ENCODE peak calls at places on chromosomes 11 and 22, in eight cellular contexts. H is tibial nerve, P is tibial artery, Z is kidney epithelial cell, Y is GM20000, O is mesothelial cell of epicardium, G is endothelial cell, F is prostate gland. T is an unnamed sample.

GRCh38 chr11:121563003-121563402 is 110.2 kb upstream of the SORL1-AS1 start:
- DNase-seq in O (no peak), Y (no peak), G (no peak), Z (no peak), F (no peak), P (no peak), H (no peak), T (no peak)

GRCh38 chr11:65058012-65058411 is 341 bp downstream of the NAALADL1 start:
- DNase-seq in Y (no peak), G (no peak), Z (no peak), P (no peak), H (no peak), O (no peak), F (no peak), T (no peak)

GRCh38 chr11:41003339-41003992 is 456.0 kb downstream of the LRRC4C start:
- DNase-seq in H (no peak), Y (no peak), O (no peak), P (no peak), F (no peak), Z (no peak), G (no peak), T (no peak)

GRCh38 chr11:116073854-116074837 is 569.9 kb upstream of the CADM1 start:
- DNase-seq in Z (peak), F (no peak), P (no peak), O (no peak), Y (peak), H (no peak), G (no peak), T (no peak)

GRCh38 chr11:75563501-75563977 is 1.5 kb downstream of the SERPINH1 start:
- DNase-seq in F (no peak), Y (no peak), H (no peak), P (no peak), G (no peak), O (no peak), Z (no peak), T (no peak)

GRCh38 chr11:83284501-83285051 is 1.6 kb downstream of the CCDC90B start:
- DNase-seq in Z (no peak), O (no peak), G (no peak), H (no peak), Y (no peak), P (no peak), F (no peak), T (no peak)

GRCh38 chr11:134999490-135000066 is 587.5 kb upstream of the B3GAT1 start:
- DNase-seq in H (no peak), O (no peak), Z (no peak), F (no peak), G (no peak), Y (no peak), P (no peak), T (no peak)

GRCh38 chr11:128632151-128632791 is 44.9 kb upstream of the ETS1 start:
- DNase-seq in O (no peak), H (no peak), Y (peak), Z (no peak), F (no peak), G (peak), P (no peak), T (no peak)

GRCh38 chr22:23523746-23524145 is 56.3 kb downstream of the IGLL1 start:
- DNase-seq in Y (no peak), Z (no peak), O (no peak), G (no peak), H (no peak), F (no peak), P (no peak), T (no peak)

GRCh38 chr11:25924586-25924985 is 407.3 kb upstream of the ANO3 start:
- DNase-seq in Y (no peak), O (no peak), G (no peak), F (no peak), P (no peak), H (no peak), Z (no peak), T (no peak)

GRCh38 chr11:61267437-61267841 is 26.5 kb downstream of the PGA5 start:
- DNase-seq in Y (no peak), O (no peak), G (no peak), P (no peak), Z (no peak), H (no peak), F (no peak), T (no peak)

GRCh38 chr11:86046111-86046510 is 22.8 kb downstream of the PICALM start:
- DNase-seq in F (no peak), Y (no peak), O (no peak), P (no peak), H (no peak), Z (no peak), G (no peak), T (no peak)

GRCh38 chr11:33296695-33297094 is 39.5 kb downstream of the HIPK3 start:
- DNase-seq in H (no peak), Z (no peak), G (no peak), P (no peak), F (no peak), Y (no peak), O (no peak), T (no peak)

GRCh38 chr11:103736986-103737622 is 299.3 kb upstream of the DDI1 start:
- DNase-seq in G (no peak), O (no peak), Y (no peak), H (no peak), P (peak), F (no peak), Z (no peak), T (no peak)

GRCh38 chr22:36552300-36552699 is 23.3 kb upstream of the EIF3D start:
- DNase-seq in P (no peak), H (no peak), Z (no peak), F (no peak), O (no peak), Y (peak), G (no peak), T (no peak)

GRCh38 chr11:67083786-67084366 is 27.2 kb downstream of the RHOD start:
- DNase-seq in G (no peak), H (no peak), Y (no peak), O (no peak), Z (no peak), P (no peak), F (no peak), T (no peak)

DNA sequence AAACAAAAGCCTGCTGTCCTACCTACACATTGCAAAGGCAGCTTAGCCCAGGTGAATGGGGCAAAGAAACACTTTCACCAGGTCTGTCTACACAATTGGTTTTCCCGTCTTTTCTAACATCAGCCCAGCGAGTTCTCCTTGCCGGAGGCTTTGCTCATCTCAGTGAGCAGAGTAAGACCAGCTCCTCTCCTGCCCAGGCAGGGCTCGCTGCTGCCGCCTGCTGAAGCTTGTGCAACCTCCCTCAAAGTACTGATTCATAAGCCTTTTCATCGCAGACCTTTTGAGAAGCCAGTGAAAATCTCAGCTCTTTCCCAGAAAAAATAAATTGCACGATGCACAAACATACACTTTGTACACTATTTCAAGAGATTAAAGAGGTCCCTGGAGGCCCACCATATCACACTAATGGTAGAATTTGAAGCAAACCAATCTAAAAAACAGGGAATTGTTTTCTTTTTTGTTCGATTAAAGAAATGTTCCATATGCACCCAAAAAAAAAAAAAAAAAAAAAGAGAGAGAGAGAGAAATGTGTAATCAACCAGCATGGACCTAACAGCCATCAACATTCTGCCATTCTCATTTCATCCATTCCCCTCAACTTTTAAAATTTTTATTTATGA is 328.1 kb upstream of the MPPED2 start:
- DNase-seq in F (peak), Z (peak), O (peak), H (no peak), G (peak), P (peak), Y (peak), T (no peak)
- TF ChIP-seq CTCF in F (no peak), Z (peak), O (no peak), H (peak), G (no peak), P (peak), Y (peak), T (no peak)

GRCh38 chr11:130068986-130069683 is 559 bp upstream of the APLP2 start:
- DNase-seq in Z (peak), P (peak), Y (no peak), G (peak), O (peak), F (peak), H (peak), T (no peak)
- TF ChIP-seq CTCF in Z (no peak), P (no peak), Y (no peak), G (no peak), O (no peak), F (no peak), H (peak), T (no peak)

GRCh38 chr11:130315354-130315970 is 745 bp upstream of the ZBTB44 start:
- DNase-seq in F (peak), G (peak), H (no peak), Y (peak), Z (no peak), P (no peak), O (no peak), T (peak)
- TF ChIP-seq CTCF in F (no peak), G (no peak), H (no peak), Y (peak), Z (peak), P (no peak), O (no peak), T (no peak)

GRCh38 chr22:41827671-41828070 is 5.2 kb upstream of the SREBF2 start:
- DNase-seq in O (no peak), H (no peak), Y (no peak), P (no peak), F (no peak), G (no peak), Z (no peak), T (no peak)

GRCh38 chr22:41831383-41831782 is 1.5 kb upstream of the SREBF2 start:
- DNase-seq in H (no peak), O (no peak), Z (no peak), P (peak), Y (peak), G (no peak), F (no peak), T (no peak)

GRCh38 chr22:41831828-41832552 is 915 bp upstream of the SREBF2 start:
- DNase-seq in F (no peak), O (no peak), Z (no peak), Y (no peak), P (no peak), G (no peak), H (no peak), T (no peak)

GRCh38 chr22:41828516-41828915 is 4.4 kb upstream of the SREBF2 start:
- DNase-seq in H (no peak), Z (no peak), O (no peak), G (no peak), F (no peak), Y (no peak), P (no peak), T (no peak)

GRCh38 chr22:41830174-41830573 is 2.7 kb upstream of the SREBF2 start:
- DNase-seq in Y (no peak), P (no peak), G (no peak), Z (no peak), O (no peak), H (no peak), F (no peak), T (no peak)
- TF ChIP-seq CTCF in Y (no peak), P (no peak), G (no peak), Z (no peak), O (no peak), H (no peak), F (no peak), T (no peak)